ENCODE peak calls at places on chromosome 7, in eight cellular contexts. B is HL-60, S is Calu3, X is psoas muscle, O is GM20000, T is neural crest cell, Q is astrocyte of the spinal cord, I is B cell. N is an unnamed sample.

GRCh38 chr7:21902240-21902639 is 43.5 kb downstream of the CDCA7L start:
- DNase-seq in B (no peak), S (no peak), X (no peak), O (no peak), T (no peak), Q (peak; percentile 25), I (no peak), N (no peak)

GRCh38 chr7:91826377-91826776 is 54.1 kb downstream of the MTERF1 start:
- DNase-seq in B (no peak), S (no peak), X (no peak), O (no peak), T (no peak), Q (peak; percentile 29), I (no peak), N (no peak)

GRCh38 chr7:129643545-129644170 is 32.1 kb downstream of the NRF1 start:
- DNase-seq in B (no peak), S (no peak), X (no peak), O (no peak), T (no peak), Q (no peak), I (no peak), N (no peak)

GRCh38 chr7:1919539-1920265 is 249.6 kb downstream of the ELFN1 start:
- DNase-seq in B (peak; percentile 48), S (no peak), X (peak; percentile 78), O (no peak), T (no peak), Q (no peak), I (no peak), N (no peak)

GRCh38 chr7:34320412-34320811 is 337.6 kb upstream of the NPSR1 start:
- DNase-seq in B (no peak), S (no peak), X (no peak), O (no peak), T (no peak), Q (no peak), I (no peak), N (no peak)

GRCh38 chr7:4200546-4201094 is 481.5 kb upstream of the FOXK1 start:
- DNase-seq in B (no peak), S (no peak), X (peak; percentile 22), O (no peak), T (no peak), Q (no peak), I (no peak), N (no peak)

GRCh38 chr7:129775695-129776396 is 164.3 kb downstream of the NRF1 start:
- DNase-seq in B (no peak), S (no peak), X (no peak), O (no peak), T (no peak), Q (no peak), I (no peak), N (no peak)

GRCh38 chr7:123432601-123433000 is 101.8 kb downstream of the IQUB start:
- DNase-seq in B (no peak), S (no peak), X (no peak), O (no peak), T (no peak), Q (no peak), I (no peak), N (no peak)

GRCh38 chr7:107768263-107768662 is 24.3 kb downstream of the CBLL1 start:
- DNase-seq in B (no peak), S (no peak), X (no peak), O (no peak), T (no peak), Q (no peak), I (no peak), N (no peak)

GRCh38 chr7:147497246-147497645 is 1093.3 kb upstream of the C7orf33 start:
- DNase-seq in B (no peak), S (no peak), X (no peak), O (no peak), T (no peak), Q (no peak), I (no peak), N (no peak)

GRCh38 chr7:96819111-96819700 is 109.6 kb upstream of the SEM1 start:
- DNase-seq in B (no peak), S (no peak), X (no peak), O (no peak), T (no peak), Q (no peak), I (no peak), N (no peak)

GRCh38 chr7:37488163-37488759 is 39.6 kb upstream of the ELMO1 start:
- DNase-seq in B (peak; percentile 55), S (no peak), X (no peak), O (no peak), T (no peak), Q (peak; percentile 2), I (no peak), N (no peak)

GRCh38 chr7:100545636-100546128 is 6.7 kb downstream of the AGFG2 start:
- DNase-seq in B (no peak), S (peak; percentile 79), X (no peak), O (peak; percentile 69), T (no peak), Q (peak; percentile 94), I (no peak), N (no peak)

GRCh38 chr7:136938476-136938875 is 70.0 kb downstream of the CHRM2 start:
- DNase-seq in B (no peak), S (no peak), X (no peak), O (no peak), T (no peak), Q (no peak), I (no peak), N (no peak)

GRCh38 chr7:158955932-158956804 is 99.8 kb downstream of the DYNC2I1 start:
- DNase-seq in B (no peak), S (no peak), X (no peak), O (no peak), T (no peak), Q (no peak), I (no peak), N (no peak)

GRCh38 chr7:107560898-107561516 is 2.7 kb downstream of the COG5 start:
- DNase-seq in B (peak; percentile 16), S (no peak), X (no peak), O (no peak), T (no peak), Q (no peak), I (no peak), N (no peak)

GRCh38 chr7:107946451-107946850 is 55.5 kb downstream of the DLD start:
- DNase-seq in B (no peak), S (no peak), X (no peak), O (no peak), T (no peak), Q (peak; percentile 48), I (no peak), N (no peak)

GRCh38 chr7:68143345-68143744 is 1146.7 kb downstream of the TYW1 start:
- DNase-seq in B (no peak), S (no peak), X (no peak), O (no peak), T (no peak), Q (no peak), I (no peak), N (no peak)

GRCh38 chr7:50696810-50697582 is 85.7 kb downstream of the GRB10 start:
- DNase-seq in B (peak; percentile 45), S (peak; percentile 38), X (no peak), O (no peak), T (no peak), Q (no peak), I (no peak), N (no peak)

GRCh38 chr7:130850960-130851359 is 117.0 kb upstream of the KLF14 start:
- DNase-seq in B (no peak), S (no peak), X (no peak), O (no peak), T (no peak), Q (no peak), I (no peak), N (no peak)

GRCh38 chr7:86664486-86664885 is 20.8 kb downstream of the GRM3 start:
- DNase-seq in B (no peak), S (no peak), X (no peak), O (no peak), T (no peak), Q (no peak), I (no peak), N (no peak)

GRCh38 chr7:5426226-5426475 is 2.5 kb upstream of the TNRC18 start:
- DNase-seq in B (no peak), S (no peak), X (peak; percentile 77), O (no peak), T (no peak), Q (peak; percentile 70), I (no peak), N (no peak)

GRCh38 chr7:134126126-134126525 is 1.0 kb upstream of the LRGUK start:
- DNase-seq in B (no peak), S (no peak), X (no peak), O (no peak), T (no peak), Q (no peak), I (no peak), N (no peak)

GRCh38 chr7:151699920-151700319 is 177.0 kb downstream of the PRKAG2 start:
- DNase-seq in B (no peak), S (no peak), X (no peak), O (no peak), T (no peak), Q (peak; percentile 58), I (no peak), N (no peak)

GRCh38 chr7:6164491-6164890 is 107.9 kb downstream of the CYTH3 start:
- DNase-seq in B (no peak), S (no peak), X (no peak), O (no peak), T (peak; percentile 38), Q (no peak), I (no peak), N (no peak)

GRCh38 chr7:106112118-106112971 is at the start of gene SYPL1:
- DNase-seq in B (peak; percentile 93), S (peak; percentile 96), X (peak; percentile 97), O (peak; percentile 96), T (peak; percentile 83), Q (peak; percentile 92), I (peak; percentile 97), N (peak; percentile 85)
- TF ChIP-seq CTCF in B (no peak), S (no peak), X (no peak), O (no peak), T (no peak), Q (no peak), I (no peak), N (no peak)

GRCh38 chr7:55423277-55423711 is 58.2 kb downstream of the LANCL2 start:
- DNase-seq in B (no peak), S (no peak), X (no peak), O (no peak), T (no peak), Q (peak; percentile 33), I (no peak), N (no peak)
- TF ChIP-seq CTCF in B (no peak), S (no peak), X (no peak), O (no peak), T (peak; percentile 17), Q (peak; percentile 57), I (no peak), N (peak; percentile 19)

GRCh38 chr7:69989551-69989950 is 391.3 kb downstream of the AUTS2 start:
- DNase-seq in B (no peak), S (no peak), X (no peak), O (no peak), T (no peak), Q (no peak), I (no peak), N (no peak)
- TF ChIP-seq CTCF in B (no peak), S (no peak), X (no peak), O (no peak), T (no peak), Q (no peak), I (no peak), N (no peak)

DNA sequence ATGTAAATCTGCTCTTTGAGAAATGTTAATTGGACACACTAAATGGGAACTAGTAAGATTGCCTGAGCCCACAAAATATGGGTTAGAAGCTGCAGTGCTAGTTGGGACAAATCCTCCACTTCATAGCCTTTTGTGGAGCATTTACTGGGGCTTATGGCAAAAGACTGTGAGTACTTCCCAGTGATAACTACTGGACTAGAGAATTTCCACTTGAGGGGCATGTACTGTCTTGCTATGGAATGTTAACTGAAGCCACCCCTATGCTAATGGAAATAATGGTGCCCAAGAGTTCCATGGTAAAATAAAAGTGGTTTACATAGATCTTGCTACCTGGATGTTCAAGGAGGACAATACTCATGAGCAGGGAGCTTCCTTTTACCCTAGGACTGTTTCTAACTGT is 29.3 kb downstream of the AVL9 start:
- DNase-seq in B (no peak), S (no peak), X (no peak), O (no peak), T (no peak), Q (no peak), I (no peak), N (no peak)
- TF ChIP-seq CTCF in B (no peak), S (no peak), X (no peak), O (no peak), T (no peak), Q (no peak), I (no peak), N (no peak)